ENCODE peak calls at places on chromosomes 5 and 9, in five cellular contexts. O, V, S, N and G are unnamed samples.
A peak's percentile ranks its signal among the peaks of the same experiment; 100 is the strongest.

GRCh38 chr9:129059796-129060785 is 20.8 kb upstream of the DOLPP1 start:
- DNase-seq in O (no peak), V (peak; percentile 11), S (no peak), N (no peak), G (no peak)

GRCh38 chr5:173201636-173202265 is 33.3 kb downstream of the NKX2-5 start:
- DNase-seq in O (no peak), V (no peak), S (no peak), N (no peak), G (no peak)

GRCh38 chr9:107881625-107882300 is 392.2 kb upstream of the KLF4 start:
- DNase-seq in O (no peak), V (no peak), S (no peak), N (no peak), G (no peak)

GRCh38 chr9:34254141-34254913 is 74.7 kb downstream of the KIF24 start:
- DNase-seq in O (no peak), V (peak; percentile 60), S (no peak), N (no peak), G (no peak)

GRCh38 chr5:170145462-170145861 is 39.8 kb downstream of the FOXI1 start:
- DNase-seq in O (no peak), V (no peak), S (no peak), N (no peak), G (no peak)

GRCh38 chr9:14245901-14246525 is 67.9 kb downstream of the NFIB start:
- DNase-seq in O (no peak), V (no peak), S (no peak), N (no peak), G (no peak)

GRCh38 chr9:136403538-136403914 is 3.6 kb upstream of the SNAPC4 start:
- DNase-seq in O (no peak), V (no peak), S (no peak), N (no peak), G (no peak)

GRCh38 chr5:170267431-170268152 is 30.0 kb downstream of the LCP2 start:
- DNase-seq in O (peak; percentile 67), V (peak; percentile 78), S (peak; percentile 84), N (peak; percentile 71), G (peak; percentile 71)

GRCh38 chr5:395921-396714 is 46.9 kb upstream of the EXOC3 start:
- DNase-seq in O (no peak), V (no peak), S (no peak), N (no peak), G (no peak)

GRCh38 chr9:22969350-22969979 is 522.8 kb downstream of the DMRTA1 start:
- DNase-seq in O (no peak), V (no peak), S (no peak), N (no peak), G (no peak)

GRCh38 chr5:53613036-53613435 is 52.6 kb downstream of the NDUFS4 start:
- DNase-seq in O (no peak), V (no peak), S (no peak), N (no peak), G (no peak)

GRCh38 chr9:81823672-81824554 is 104.3 kb upstream of the SPATA31D4 start:
- DNase-seq in O (no peak), V (no peak), S (no peak), N (no peak), G (no peak)

GRCh38 chr9:136525841-136526499 is 19.9 kb downstream of the NOTCH1 start:
- DNase-seq in O (peak; percentile 64), V (no peak), S (no peak), N (no peak), G (peak; percentile 60)

GRCh38 chr9:1024112-1024511 is 26.0 kb upstream of the DMRT2 start:
- DNase-seq in O (no peak), V (no peak), S (no peak), N (no peak), G (no peak)

GRCh38 chr9:1013018-1013417 is 36.6 kb downstream of the DMRT3 start:
- DNase-seq in O (no peak), V (no peak), S (no peak), N (no peak), G (no peak)

GRCh38 chr9:1018121-1018520 is 32.0 kb upstream of the DMRT2 start:
- DNase-seq in O (peak; percentile 40), V (no peak), S (peak; percentile 63), N (no peak), G (no peak)
- TF ChIP-seq CTCF in O (peak; percentile 30), V (no peak), S (no peak), N (no peak), G (peak; percentile 62)

GRCh38 chr5:142491260-142491659 is 166.4 kb upstream of the SPRY4 start:
- DNase-seq in O (no peak), V (no peak), S (no peak), N (no peak), G (peak; percentile 40)

GRCh38 chr5:142486020-142486419 is 161.2 kb upstream of the SPRY4 start:
- DNase-seq in O (no peak), V (no peak), S (no peak), N (no peak), G (no peak)

GRCh38 chr5:142482207-142482606 is 157.4 kb upstream of the SPRY4 start:
- DNase-seq in O (no peak), V (no peak), S (no peak), N (no peak), G (no peak)

GRCh38 chr5:142484821-142485387 is 160.1 kb upstream of the SPRY4 start:
- DNase-seq in O (no peak), V (no peak), S (no peak), N (no peak), G (no peak)

DNA sequence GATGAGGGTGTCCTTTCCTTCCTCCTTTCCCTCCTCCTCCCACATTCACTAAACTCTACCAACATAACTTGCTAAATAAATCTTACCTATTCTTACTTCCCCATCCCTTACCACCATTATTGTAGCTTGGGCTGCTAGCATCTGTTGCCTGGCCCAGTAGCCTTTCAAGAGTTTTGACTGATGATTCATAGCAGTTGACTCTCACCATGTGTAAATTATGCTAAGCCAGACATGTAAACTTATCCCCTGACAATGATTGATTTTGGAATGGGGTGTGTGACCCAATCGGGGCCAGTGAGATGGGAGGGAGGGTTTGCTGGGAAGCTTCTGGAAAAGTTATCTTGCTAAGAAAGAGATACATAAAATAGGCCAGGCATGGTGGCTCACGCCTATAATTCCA is 161.8 kb upstream of the SPRY4 start:
- DNase-seq in O (no peak), V (no peak), S (no peak), N (no peak), G (no peak)
- TF ChIP-seq CTCF in O (no peak), V (no peak), S (no peak), N (no peak), G (no peak)

GRCh38 chr5:133404724-133405123 is 207.6 kb downstream of the FSTL4 start:
- DNase-seq in O (no peak), V (no peak), S (no peak), N (no peak), G (no peak)
- TF ChIP-seq CTCF in O (no peak), V (no peak), S (no peak), N (no peak), G (no peak)

GRCh38 chr5:157855404-157855994 is 3.4 kb downstream of the CLINT1 start:
- DNase-seq in O (peak; percentile 72), V (peak; percentile 59), S (peak; percentile 62), N (no peak), G (peak; percentile 39)
- TF ChIP-seq CTCF in O (peak; percentile 57), V (peak; percentile 68), S (peak; percentile 49), N (no peak), G (peak; percentile 70)

GRCh38 chr5:127561254-127561653 is 43.8 kb downstream of the PRRC1 start:
- DNase-seq in O (no peak), V (no peak), S (no peak), N (no peak), G (no peak)

GRCh38 chr5:127564002-127564769 is 46.7 kb downstream of the PRRC1 start:
- DNase-seq in O (peak; percentile 62), V (peak; percentile 42), S (peak; percentile 35), N (no peak), G (peak; percentile 57)

GRCh38 chr5:127563133-127563532 is 45.7 kb downstream of the PRRC1 start:
- DNase-seq in O (no peak), V (no peak), S (no peak), N (no peak), G (no peak)

GRCh38 chr5:127565586-127566270 is 48.3 kb downstream of the PRRC1 start:
- DNase-seq in O (no peak), V (no peak), S (no peak), N (no peak), G (no peak)

DNA sequence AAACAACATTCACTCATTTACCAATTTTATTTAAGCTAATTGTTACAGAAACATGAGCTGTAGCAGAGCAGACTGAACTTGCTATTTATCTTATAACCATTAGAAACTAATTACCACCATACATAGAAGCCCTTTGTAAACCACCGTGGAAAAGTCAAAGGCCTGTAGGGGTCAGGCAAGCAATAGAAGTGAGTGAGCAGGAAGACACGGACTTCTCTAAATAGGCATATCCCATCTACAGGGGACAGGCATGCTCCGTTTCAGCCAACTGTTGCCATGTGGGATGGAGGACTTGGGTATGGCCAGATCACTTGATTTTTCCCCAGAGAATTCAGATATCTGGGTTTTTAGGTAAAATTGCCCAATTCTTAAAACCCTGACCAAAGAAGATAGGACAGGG is 44.8 kb downstream of the PRRC1 start:
- DNase-seq in O (no peak), V (no peak), S (peak; percentile 30), N (no peak), G (peak; percentile 8)
- TF ChIP-seq CTCF in O (no peak), V (peak; percentile 31), S (no peak), N (no peak), G (peak; percentile 46)